ENCODE peak calls at places on chromosomes 13 and 19, in eight cellular contexts. T, X, Y, I, K, H, Q and W are unnamed samples.

GRCh38 chr13:74077847-74078246 is 56.4 kb downstream of the KLF12 start:
- DNase-seq in X (no peak), K (no peak), H (no peak), I (no peak), Y (peak), T (no peak), Q (no peak), W (no peak)

GRCh38 chr19:57665261-57665806 is 3.4 kb upstream of the ZSCAN4 start:
- DNase-seq in T (no peak), Q (no peak), I (no peak), Y (no peak), H (no peak), K (no peak), X (no peak), W (no peak)

GRCh38 chr19:41409288-41409687 is 11.7 kb downstream of the BCKDHA start:
- DNase-seq in X (peak), Q (no peak), I (no peak), Y (peak), H (peak), T (no peak), K (no peak), W (no peak)

GRCh38 chr13:41098761-41099160 is 33.8 kb downstream of the KBTBD6 start:
- DNase-seq in X (no peak), I (no peak), Q (no peak), K (no peak), T (no peak), H (no peak), Y (no peak), W (no peak)

GRCh38 chr13:99654076-99654475 is 152.8 kb downstream of the TM9SF2 start:
- DNase-seq in K (no peak), Q (no peak), I (no peak), T (no peak), H (no peak), X (no peak), Y (no peak), W (no peak)

GRCh38 chr13:21677075-21677628 is 6.3 kb downstream of the FGF9 start:
- DNase-seq in K (no peak), H (no peak), Y (no peak), I (no peak), Q (no peak), T (no peak), X (no peak), W (no peak)

GRCh38 chr19:3481241-3482090 is 1.1 kb upstream of the SMIM24 start:
- DNase-seq in H (no peak), X (no peak), K (no peak), T (no peak), I (no peak), Y (no peak), Q (no peak), W (no peak)

GRCh38 chr13:36072536-36072935 is 58.6 kb downstream of the DCLK1 start:
- DNase-seq in T (no peak), H (no peak), I (no peak), Y (no peak), Q (no peak), X (no peak), K (no peak), W (no peak)

GRCh38 chr13:67736646-67737420 is 506.7 kb upstream of the PCDH9 start:
- DNase-seq in H (peak), X (peak), T (no peak), Q (no peak), Y (no peak), I (no peak), K (no peak), W (no peak)

GRCh38 chr19:42253245-42254082 is 1.5 kb downstream of the ERF start:
- DNase-seq in H (peak), Q (peak), X (no peak), T (peak), K (peak), I (peak), Y (peak), W (no peak)

GRCh38 chr13:83538636-83539035 is 343.6 kb downstream of the SLITRK1 start:
- DNase-seq in T (no peak), Y (no peak), X (no peak), I (no peak), K (no peak), Q (no peak), H (no peak), W (no peak)

GRCh38 chr13:35817642-35818576 is 313.3 kb downstream of the DCLK1 start:
- DNase-seq in T (no peak), X (no peak), H (no peak), Y (no peak), Q (no peak), K (no peak), I (no peak), W (no peak)

GRCh38 chr19:17737690-17738153 is 13.6 kb upstream of the FCHO1 start:
- DNase-seq in I (no peak), H (peak), Y (no peak), T (no peak), X (no peak), Q (no peak), K (no peak), W (no peak)

GRCh38 chr13:110942248-110942981 is 27.5 kb upstream of the ANKRD10 start:
- DNase-seq in Q (no peak), H (peak), Y (no peak), K (no peak), X (peak), T (no peak), I (no peak), W (no peak)

GRCh38 chr13:44710576-44710975 is 134.4 kb upstream of the TSC22D1 start:
- DNase-seq in X (peak), H (peak), Q (no peak), K (no peak), I (no peak), Y (no peak), T (no peak), W (no peak)

GRCh38 chr19:823565-824121 is 1.9 kb upstream of the PLPPR3 start:
- DNase-seq in Y (no peak), X (no peak), Q (no peak), T (no peak), I (no peak), H (no peak), K (peak), W (peak)

GRCh38 chr13:51175639-51176038 is 46.6 kb upstream of the FAM124A start:
- DNase-seq in T (no peak), H (no peak), Y (no peak), K (no peak), I (no peak), Q (no peak), X (no peak), W (no peak)

GRCh38 chr19:41265376-41266153 is 1.4 kb downstream of the HNRNPUL1 start:
- DNase-seq in Q (no peak), H (peak), I (no peak), X (no peak), T (no peak), Y (peak), K (no peak), W (no peak)

GRCh38 chr19:4014541-4015491 is 7.3 kb downstream of the PIAS4 start:
- DNase-seq in K (peak), X (no peak), H (no peak), I (no peak), Y (peak), Q (no peak), T (no peak), W (peak)

GRCh38 chr19:46975918-46976782 is 43.5 kb upstream of the NPAS1 start:
- DNase-seq in Y (peak), X (peak), K (peak), T (peak), Q (no peak), I (peak), H (peak), W (no peak)

GRCh38 chr13:99367663-99368448 is 60.7 kb upstream of the GPR183 start:
- DNase-seq in Q (no peak), I (no peak), X (no peak), H (no peak), K (no peak), T (no peak), Y (no peak), W (no peak)

GRCh38 chr13:42215578-42216421 is 56.2 kb upstream of the AKAP11 start:
- DNase-seq in H (peak), T (no peak), Y (no peak), I (no peak), Q (no peak), X (no peak), K (no peak), W (no peak)

GRCh38 chr13:76161143-76161542 is 525.0 kb downstream of the LMO7 start:
- DNase-seq in K (no peak), X (no peak), I (no peak), Y (peak), T (no peak), H (peak), Q (no peak), W (no peak)

GRCh38 chr13:51154029-51154555 is 43.0 kb upstream of the C13orf42 start:
- DNase-seq in T (no peak), K (no peak), Q (no peak), X (no peak), H (peak), I (no peak), Y (no peak), W (no peak)

GRCh38 chr19:1027020-1027952 is 878 bp downstream of the CNN2 start:
- DNase-seq in H (no peak), I (no peak), Y (no peak), K (no peak), X (no peak), Q (no peak), T (peak), W (no peak)

GRCh38 chr13:51894239-51894638 is 32.5 kb downstream of the CCDC70 start:
- DNase-seq in K (no peak), I (no peak), X (no peak), T (no peak), Y (no peak), H (no peak), Q (no peak), W (no peak)

GRCh38 chr19:3315676-3315973 is 50.8 kb upstream of the NFIC start:
- DNase-seq in T (no peak), Y (no peak), X (no peak), H (no peak), I (no peak), Q (no peak), K (no peak), W (no peak)

DNA sequence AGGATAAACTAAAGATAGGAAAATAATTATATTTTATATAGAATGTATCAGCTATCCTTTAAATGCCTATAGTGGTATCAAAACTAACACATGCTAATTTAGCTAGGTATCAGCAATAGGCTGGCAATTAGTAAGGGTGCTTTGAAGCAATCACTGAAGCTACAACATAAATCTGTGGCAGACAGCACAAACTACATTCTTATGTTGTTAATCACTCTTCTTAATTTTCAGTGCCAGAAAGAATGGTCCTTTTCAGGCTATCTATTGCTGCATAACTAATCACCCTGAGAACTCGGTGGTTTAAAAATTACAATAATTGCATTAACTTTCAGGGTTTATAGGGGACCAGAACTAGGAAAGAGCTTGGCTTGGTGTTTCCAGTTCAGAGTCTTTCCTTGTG is 963.1 kb downstream of the EFNB2 start:
- DNase-seq in T (no peak), H (no peak), I (no peak), Q (no peak), X (no peak), K (no peak), Y (no peak), W (no peak)
- TF ChIP-seq CTCF in T (no peak), H (no peak), I (no peak), Q (no peak), X (no peak), K (no peak), Y (no peak), W (no peak)

DNA sequence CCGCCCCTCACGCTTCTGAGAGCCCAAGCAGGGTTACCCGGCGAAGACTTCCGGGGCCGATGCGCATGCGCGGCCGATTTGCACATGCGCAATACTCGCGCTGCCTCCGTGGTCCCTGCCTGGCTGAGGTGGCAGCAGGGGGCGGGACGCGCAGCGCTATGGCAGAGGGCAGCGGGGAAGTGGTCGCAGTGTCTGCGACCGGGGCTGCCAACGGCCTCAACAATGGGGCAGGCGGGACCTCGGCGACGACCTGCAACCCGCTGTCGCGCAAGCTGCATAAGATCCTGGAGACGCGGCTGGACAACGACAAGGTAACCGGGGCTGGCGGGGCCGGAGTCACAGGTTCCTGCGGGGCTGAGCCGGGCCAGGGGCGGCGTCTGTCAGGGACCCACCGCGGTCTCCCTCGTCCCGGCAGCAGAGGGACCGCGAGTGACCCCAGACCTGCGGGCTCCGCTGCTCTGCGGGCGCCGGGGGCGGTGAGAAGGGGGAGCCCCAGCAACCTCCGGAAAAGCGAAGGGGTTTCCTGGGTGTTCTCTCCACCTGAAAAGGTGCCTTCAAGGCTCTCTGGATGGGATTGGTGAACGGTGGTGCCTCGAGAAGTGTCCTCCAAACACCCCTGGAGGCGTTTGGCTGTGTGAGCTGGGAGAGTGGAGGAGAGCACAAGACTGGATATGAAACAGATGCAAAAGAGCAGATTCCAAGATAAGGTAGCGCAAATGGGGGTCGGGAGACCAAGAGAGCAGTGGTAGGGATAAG is at the start of gene COG6:
- DNase-seq in H (peak), Q (peak), I (peak), T (peak), X (peak), Y (peak), K (peak), W (peak)
- TF ChIP-seq CTCF in H (no peak), Q (no peak), I (peak), T (no peak), X (no peak), Y (no peak), K (no peak), W (peak)

GRCh38 chr19:6260912-6261636 is 18.7 kb downstream of the MLLT1 start:
- DNase-seq in Y (no peak), H (peak), I (peak), T (no peak), Q (peak), X (no peak), K (no peak), W (no peak)
- TF ChIP-seq CTCF in Y (peak), H (peak), I (peak), T (no peak), Q (peak), X (peak), K (peak), W (peak)

GRCh38 chr13:27170521-27171243 is 929 bp downstream of the USP12 start:
- DNase-seq in H (no peak), K (peak), I (peak), Q (peak), T (peak), X (no peak), Y (peak), W (no peak)
- TF ChIP-seq CTCF in H (no peak), K (no peak), I (no peak), Q (no peak), T (no peak), X (no peak), Y (no peak), W (peak)

GRCh38 chr13:101140936-101141335 is 275.4 kb downstream of the NALCN start:
- DNase-seq in X (no peak), K (no peak), Q (no peak), H (no peak), I (no peak), Y (no peak), T (no peak), W (no peak)

GRCh38 chr13:101149735-101150380 is 266.4 kb downstream of the NALCN start:
- DNase-seq in Q (no peak), I (no peak), H (peak), Y (no peak), K (no peak), X (no peak), T (no peak), W (no peak)

GRCh38 chr13:101146101-101146898 is 270.0 kb downstream of the NALCN start:
- DNase-seq in K (no peak), H (peak), X (no peak), Y (no peak), T (no peak), Q (no peak), I (no peak), W (no peak)

GRCh38 chr13:101140087-101140770 is 276.1 kb downstream of the NALCN start:
- DNase-seq in I (no peak), H (no peak), T (no peak), X (no peak), Q (no peak), Y (no peak), K (no peak), W (no peak)

GRCh38 chr13:101144808-101145419 is 271.4 kb downstream of the NALCN start:
- DNase-seq in Q (no peak), K (no peak), T (no peak), Y (no peak), X (no peak), I (no peak), H (peak), W (no peak)
- TF ChIP-seq CTCF in Q (peak), K (peak), T (no peak), Y (peak), X (peak), I (peak), H (peak), W (peak)

GRCh38 chr19:43430142-43430710 is 15.5 kb downstream of the TEX101 start:
- DNase-seq in H (no peak), T (no peak), K (no peak), X (no peak), I (no peak), Q (no peak), Y (no peak), W (no peak)
- TF ChIP-seq CTCF in H (peak), T (no peak), K (peak), X (no peak), I (no peak), Q (no peak), Y (no peak), W (peak)

GRCh38 chr19:8832132-8833021 is at the start of the genes MBD3L1 and ZNF558:
- DNase-seq in K (peak), H (peak), X (peak), T (peak), Y (peak), I (peak), Q (peak), W (peak)
- TF ChIP-seq CTCF in K (peak), H (peak), X (no peak), T (no peak), Y (no peak), I (no peak), Q (no peak), W (peak)